ENCODE peak calls at places on chromosomes 12 and 14, in eight cellular contexts. E, T, G, Y, L, I, R and W are unnamed samples.

GRCh38 chr12:56115329-56115728 is 1.1 kb upstream of the RPL41 start:
- DNase-seq in R (no peak), T (no peak), L (no peak), I (no peak), E (peak; percentile 48), G (no peak), Y (no peak), W (no peak)

GRCh38 chr12:31651893-31652521 is 7.5 kb upstream of the ETFBKMT start:
- DNase-seq in G (no peak), I (no peak), Y (no peak), R (no peak), L (no peak), T (no peak), E (peak; percentile 22), W (no peak)

GRCh38 chr12:121323908-121324307 is 27.4 kb upstream of the CAMKK2 start:
- DNase-seq in L (no peak), I (no peak), Y (no peak), G (no peak), E (no peak), R (no peak), T (no peak), W (no peak)

GRCh38 chr12:3049596-3050314 is 27.4 kb upstream of the TSPAN9 start:
- DNase-seq in R (no peak), E (no peak), T (no peak), Y (no peak), L (no peak), G (no peak), I (no peak), W (no peak)

GRCh38 chr12:76755829-76756379 is 8.0 kb upstream of the ZDHHC17 start:
- DNase-seq in Y (no peak), E (peak; percentile 35), T (no peak), I (no peak), L (no peak), G (no peak), R (no peak), W (no peak)

GRCh38 chr12:1738480-1738879 is 47.6 kb downstream of the ADIPOR2 start:
- DNase-seq in T (no peak), G (no peak), Y (no peak), E (peak; percentile 12), R (no peak), I (no peak), L (no peak), W (no peak)

GRCh38 chr12:9115731-9116689 is at the start of gene A2M:
- DNase-seq in T (no peak), Y (no peak), L (no peak), E (no peak), R (no peak), G (peak; percentile 11), I (no peak), W (no peak)

GRCh38 chr14:82447586-82447985 is 913.9 kb upstream of the SEL1L start:
- DNase-seq in L (no peak), Y (no peak), R (no peak), G (no peak), T (no peak), E (no peak), I (no peak), W (no peak)